ENCODE peak calls at places on chromosomes 12 and 14, in ten cellular contexts. One of them, this sample, is unnamed.

GRCh38 chr14:70281938-70282337 is 77.5 kb downstream of the COX16 start:
- DNase-seq in T-helper 9 cell: no peak
- DNase-seq in NAMALWA: no peak
- DNase-seq in ELR: no peak
- DNase-seq in Calu3: no peak
- DNase-seq in effector memory CD8-positive, alpha-beta T cell: no peak
- DNase-seq in activated CD8-positive, alpha-beta T cell treated with anti-CD3 and anti-CD28 coated beads, Interleukin-2, amount 10 ng/mL, durations not matched to agents 7 days and 5 days: no peak
- DNase-seq in activated naive CD4-positive, alpha-beta T cell: no peak
- DNase-seq in HuH-7: no peak
- DNase-seq in frontal cortex: no peak
- DNase-seq in this sample: no peak

GRCh38 chr12:120689397-120690082 is 2.6 kb downstream of the MLEC start:
- DNase-seq in T-helper 9 cell: no peak
- DNase-seq in NAMALWA: no peak
- DNase-seq in ELR: no peak
- DNase-seq in Calu3: no peak
- DNase-seq in effector memory CD8-positive, alpha-beta T cell: no peak
- DNase-seq in activated CD8-positive, alpha-beta T cell treated with anti-CD3 and anti-CD28 coated beads, Interleukin-2, amount 10 ng/mL, durations not matched to agents 7 days and 5 days: no peak
- DNase-seq in activated naive CD4-positive, alpha-beta T cell: no peak
- DNase-seq in HuH-7: no peak
- DNase-seq in frontal cortex: no peak
- DNase-seq in this sample: no peak

GRCh38 chr14:74956000-74956279 is 543 bp upstream of the PGF start:
- DNase-seq in T-helper 9 cell: no peak
- DNase-seq in NAMALWA: no peak
- DNase-seq in ELR: no peak
- DNase-seq in Calu3: no peak
- DNase-seq in effector memory CD8-positive, alpha-beta T cell: no peak
- DNase-seq in activated CD8-positive, alpha-beta T cell treated with anti-CD3 and anti-CD28 coated beads, Interleukin-2, amount 10 ng/mL, durations not matched to agents 7 days and 5 days: no peak
- DNase-seq in activated naive CD4-positive, alpha-beta T cell: no peak
- DNase-seq in HuH-7: no peak
- DNase-seq in frontal cortex: no peak
- DNase-seq in this sample: no peak

GRCh38 chr12:132605892-132606291 is 4.5 kb downstream of the LRCOL1 start:
- DNase-seq in T-helper 9 cell: no peak
- DNase-seq in NAMALWA: no peak
- DNase-seq in ELR: no peak
- DNase-seq in Calu3: no peak
- DNase-seq in effector memory CD8-positive, alpha-beta T cell: no peak
- DNase-seq in activated CD8-positive, alpha-beta T cell treated with anti-CD3 and anti-CD28 coated beads, Interleukin-2, amount 10 ng/mL, durations not matched to agents 7 days and 5 days: no peak
- DNase-seq in activated naive CD4-positive, alpha-beta T cell: no peak
- DNase-seq in HuH-7: no peak
- DNase-seq in frontal cortex: no peak
- DNase-seq in this sample: peak

GRCh38 chr12:119988440-119988787 is 622 bp upstream of the BICDL1 start:
- DNase-seq in T-helper 9 cell: no peak
- DNase-seq in NAMALWA: no peak
- DNase-seq in ELR: peak
- DNase-seq in Calu3: no peak
- DNase-seq in effector memory CD8-positive, alpha-beta T cell: no peak
- DNase-seq in activated CD8-positive, alpha-beta T cell treated with anti-CD3 and anti-CD28 coated beads, Interleukin-2, amount 10 ng/mL, durations not matched to agents 7 days and 5 days: no peak
- DNase-seq in activated naive CD4-positive, alpha-beta T cell: no peak
- DNase-seq in HuH-7: no peak
- DNase-seq in frontal cortex: peak
- DNase-seq in this sample: no peak

GRCh38 chr12:53427905-53428594 is 4.4 kb downstream of the AMHR2 start:
- DNase-seq in T-helper 9 cell: no peak
- DNase-seq in NAMALWA: no peak
- DNase-seq in ELR: peak
- DNase-seq in Calu3: no peak
- DNase-seq in effector memory CD8-positive, alpha-beta T cell: no peak
- DNase-seq in activated CD8-positive, alpha-beta T cell treated with anti-CD3 and anti-CD28 coated beads, Interleukin-2, amount 10 ng/mL, durations not matched to agents 7 days and 5 days: no peak
- DNase-seq in activated naive CD4-positive, alpha-beta T cell: no peak
- DNase-seq in HuH-7: no peak
- DNase-seq in frontal cortex: no peak
- DNase-seq in this sample: no peak

GRCh38 chr12:107108995-107109508 is 15.7 kb upstream of the CRY1 start:
- DNase-seq in T-helper 9 cell: no peak
- DNase-seq in NAMALWA: no peak
- DNase-seq in ELR: no peak
- DNase-seq in Calu3: no peak
- DNase-seq in effector memory CD8-positive, alpha-beta T cell: no peak
- DNase-seq in activated CD8-positive, alpha-beta T cell treated with anti-CD3 and anti-CD28 coated beads, Interleukin-2, amount 10 ng/mL, durations not matched to agents 7 days and 5 days: no peak
- DNase-seq in activated naive CD4-positive, alpha-beta T cell: no peak
- DNase-seq in HuH-7: no peak
- DNase-seq in frontal cortex: no peak
- DNase-seq in this sample: no peak

GRCh38 chr12:66035289-66035961 is 95.1 kb downstream of the LLPH start:
- DNase-seq in T-helper 9 cell: no peak
- DNase-seq in NAMALWA: peak
- DNase-seq in ELR: peak
- DNase-seq in Calu3: peak
- DNase-seq in effector memory CD8-positive, alpha-beta T cell: no peak
- DNase-seq in activated CD8-positive, alpha-beta T cell treated with anti-CD3 and anti-CD28 coated beads, Interleukin-2, amount 10 ng/mL, durations not matched to agents 7 days and 5 days: no peak
- DNase-seq in activated naive CD4-positive, alpha-beta T cell: no peak
- DNase-seq in HuH-7: no peak
- DNase-seq in frontal cortex: no peak
- DNase-seq in this sample: no peak

GRCh38 chr12:131035268-131035681 is 81.6 kb downstream of the ADGRD1 start:
- DNase-seq in T-helper 9 cell: no peak
- DNase-seq in NAMALWA: no peak
- DNase-seq in ELR: no peak
- DNase-seq in Calu3: no peak
- DNase-seq in effector memory CD8-positive, alpha-beta T cell: no peak
- DNase-seq in activated CD8-positive, alpha-beta T cell treated with anti-CD3 and anti-CD28 coated beads, Interleukin-2, amount 10 ng/mL, durations not matched to agents 7 days and 5 days: no peak
- DNase-seq in activated naive CD4-positive, alpha-beta T cell: no peak
- DNase-seq in HuH-7: no peak
- DNase-seq in frontal cortex: no peak
- DNase-seq in this sample: no peak

GRCh38 chr12:12891646-12892355 is 439 bp downstream of the GPRC5A start:
- DNase-seq in T-helper 9 cell: no peak
- DNase-seq in NAMALWA: no peak
- DNase-seq in ELR: peak
- DNase-seq in Calu3: no peak
- DNase-seq in effector memory CD8-positive, alpha-beta T cell: no peak
- DNase-seq in activated CD8-positive, alpha-beta T cell treated with anti-CD3 and anti-CD28 coated beads, Interleukin-2, amount 10 ng/mL, durations not matched to agents 7 days and 5 days: no peak
- DNase-seq in activated naive CD4-positive, alpha-beta T cell: no peak
- DNase-seq in HuH-7: no peak
- DNase-seq in frontal cortex: no peak
- DNase-seq in this sample: no peak

GRCh38 chr14:72779679-72780078 is 114.2 kb downstream of the DPF3 start:
- DNase-seq in T-helper 9 cell: no peak
- DNase-seq in NAMALWA: no peak
- DNase-seq in ELR: no peak
- DNase-seq in Calu3: no peak
- DNase-seq in effector memory CD8-positive, alpha-beta T cell: no peak
- DNase-seq in activated CD8-positive, alpha-beta T cell treated with anti-CD3 and anti-CD28 coated beads, Interleukin-2, amount 10 ng/mL, durations not matched to agents 7 days and 5 days: no peak
- DNase-seq in activated naive CD4-positive, alpha-beta T cell: no peak
- DNase-seq in HuH-7: no peak
- DNase-seq in frontal cortex: no peak
- DNase-seq in this sample: no peak

GRCh38 chr12:128316078-128316477 is 49.1 kb downstream of the TMEM132C start:
- DNase-seq in T-helper 9 cell: no peak
- DNase-seq in NAMALWA: no peak
- DNase-seq in ELR: no peak
- DNase-seq in Calu3: no peak
- DNase-seq in effector memory CD8-positive, alpha-beta T cell: no peak
- DNase-seq in activated CD8-positive, alpha-beta T cell treated with anti-CD3 and anti-CD28 coated beads, Interleukin-2, amount 10 ng/mL, durations not matched to agents 7 days and 5 days: no peak
- DNase-seq in activated naive CD4-positive, alpha-beta T cell: no peak
- DNase-seq in HuH-7: no peak
- DNase-seq in frontal cortex: no peak
- DNase-seq in this sample: no peak

GRCh38 chr14:75279153-75279738 is 618 bp downstream of the FOS start:
- DNase-seq in T-helper 9 cell: peak
- DNase-seq in NAMALWA: peak
- DNase-seq in ELR: peak
- DNase-seq in Calu3: peak
- DNase-seq in effector memory CD8-positive, alpha-beta T cell: peak
- DNase-seq in activated CD8-positive, alpha-beta T cell treated with anti-CD3 and anti-CD28 coated beads, Interleukin-2, amount 10 ng/mL, durations not matched to agents 7 days and 5 days: peak
- DNase-seq in activated naive CD4-positive, alpha-beta T cell: no peak
- DNase-seq in HuH-7: no peak
- DNase-seq in frontal cortex: no peak
- DNase-seq in this sample: peak

GRCh38 chr14:63542231-63542999 is 762 bp downstream of the PPP2R5E start:
- DNase-seq in T-helper 9 cell: peak
- DNase-seq in NAMALWA: peak
- DNase-seq in ELR: peak
- DNase-seq in Calu3: peak
- DNase-seq in effector memory CD8-positive, alpha-beta T cell: no peak
- DNase-seq in activated CD8-positive, alpha-beta T cell treated with anti-CD3 and anti-CD28 coated beads, Interleukin-2, amount 10 ng/mL, durations not matched to agents 7 days and 5 days: peak
- DNase-seq in activated naive CD4-positive, alpha-beta T cell: no peak
- DNase-seq in HuH-7: no peak
- DNase-seq in frontal cortex: no peak
- DNase-seq in this sample: no peak

GRCh38 chr14:106228541-106229158 is 702.3 kb downstream of the TMEM121 start:
- DNase-seq in T-helper 9 cell: no peak
- DNase-seq in NAMALWA: no peak
- DNase-seq in ELR: no peak
- DNase-seq in Calu3: no peak
- DNase-seq in effector memory CD8-positive, alpha-beta T cell: no peak
- DNase-seq in activated CD8-positive, alpha-beta T cell treated with anti-CD3 and anti-CD28 coated beads, Interleukin-2, amount 10 ng/mL, durations not matched to agents 7 days and 5 days: peak
- DNase-seq in activated naive CD4-positive, alpha-beta T cell: no peak
- DNase-seq in HuH-7: no peak
- DNase-seq in frontal cortex: no peak
- DNase-seq in this sample: no peak

GRCh38 chr14:95085321-95085720 is 72.0 kb downstream of the DICER1 start:
- DNase-seq in T-helper 9 cell: no peak
- DNase-seq in NAMALWA: no peak
- DNase-seq in ELR: no peak
- DNase-seq in Calu3: no peak
- DNase-seq in effector memory CD8-positive, alpha-beta T cell: no peak
- DNase-seq in activated CD8-positive, alpha-beta T cell treated with anti-CD3 and anti-CD28 coated beads, Interleukin-2, amount 10 ng/mL, durations not matched to agents 7 days and 5 days: no peak
- DNase-seq in activated naive CD4-positive, alpha-beta T cell: no peak
- DNase-seq in HuH-7: no peak
- DNase-seq in frontal cortex: no peak
- DNase-seq in this sample: no peak

GRCh38 chr12:71742998-71743397 is 11.7 kb upstream of the RAB21 start:
- DNase-seq in T-helper 9 cell: no peak
- DNase-seq in NAMALWA: no peak
- DNase-seq in ELR: no peak
- DNase-seq in Calu3: no peak
- DNase-seq in effector memory CD8-positive, alpha-beta T cell: no peak
- DNase-seq in activated CD8-positive, alpha-beta T cell treated with anti-CD3 and anti-CD28 coated beads, Interleukin-2, amount 10 ng/mL, durations not matched to agents 7 days and 5 days: no peak
- DNase-seq in activated naive CD4-positive, alpha-beta T cell: no peak
- DNase-seq in HuH-7: no peak
- DNase-seq in frontal cortex: no peak
- DNase-seq in this sample: no peak

GRCh38 chr12:89134213-89134770 is 218.0 kb downstream of the DUSP6 start:
- DNase-seq in T-helper 9 cell: no peak
- DNase-seq in NAMALWA: no peak
- DNase-seq in ELR: no peak
- DNase-seq in Calu3: peak
- DNase-seq in effector memory CD8-positive, alpha-beta T cell: no peak
- DNase-seq in activated CD8-positive, alpha-beta T cell treated with anti-CD3 and anti-CD28 coated beads, Interleukin-2, amount 10 ng/mL, durations not matched to agents 7 days and 5 days: no peak
- DNase-seq in activated naive CD4-positive, alpha-beta T cell: no peak
- DNase-seq in HuH-7: no peak
- DNase-seq in frontal cortex: no peak
- DNase-seq in this sample: no peak

GRCh38 chr12:49347307-49348237 is 884 bp downstream of the DNAJC22 start:
- DNase-seq in T-helper 9 cell: peak
- DNase-seq in NAMALWA: peak
- DNase-seq in ELR: peak
- DNase-seq in Calu3: peak
- DNase-seq in effector memory CD8-positive, alpha-beta T cell: peak
- DNase-seq in activated CD8-positive, alpha-beta T cell treated with anti-CD3 and anti-CD28 coated beads, Interleukin-2, amount 10 ng/mL, durations not matched to agents 7 days and 5 days: peak
- DNase-seq in activated naive CD4-positive, alpha-beta T cell: peak
- DNase-seq in HuH-7: peak
- DNase-seq in frontal cortex: peak
- DNase-seq in this sample: peak

GRCh38 chr14:81169267-81169666 is 51.5 kb downstream of the GTF2A1 start:
- DNase-seq in T-helper 9 cell: no peak
- DNase-seq in NAMALWA: no peak
- DNase-seq in ELR: no peak
- DNase-seq in Calu3: no peak
- DNase-seq in effector memory CD8-positive, alpha-beta T cell: no peak
- DNase-seq in activated CD8-positive, alpha-beta T cell treated with anti-CD3 and anti-CD28 coated beads, Interleukin-2, amount 10 ng/mL, durations not matched to agents 7 days and 5 days: no peak
- DNase-seq in activated naive CD4-positive, alpha-beta T cell: no peak
- DNase-seq in HuH-7: no peak
- DNase-seq in frontal cortex: no peak
- DNase-seq in this sample: no peak

GRCh38 chr12:3698218-3698974 is 54.5 kb downstream of the CRACR2A start:
- DNase-seq in T-helper 9 cell: no peak
- DNase-seq in NAMALWA: no peak
- DNase-seq in ELR: peak
- DNase-seq in Calu3: no peak
- DNase-seq in effector memory CD8-positive, alpha-beta T cell: no peak
- DNase-seq in activated CD8-positive, alpha-beta T cell treated with anti-CD3 and anti-CD28 coated beads, Interleukin-2, amount 10 ng/mL, durations not matched to agents 7 days and 5 days: no peak
- DNase-seq in activated naive CD4-positive, alpha-beta T cell: no peak
- DNase-seq in HuH-7: no peak
- DNase-seq in frontal cortex: peak
- DNase-seq in this sample: no peak

GRCh38 chr12:2118481-2119255 is 65.9 kb downstream of the CACNA1C start:
- DNase-seq in T-helper 9 cell: no peak
- DNase-seq in NAMALWA: no peak
- DNase-seq in ELR: no peak
- DNase-seq in Calu3: no peak
- DNase-seq in effector memory CD8-positive, alpha-beta T cell: no peak
- DNase-seq in activated CD8-positive, alpha-beta T cell treated with anti-CD3 and anti-CD28 coated beads, Interleukin-2, amount 10 ng/mL, durations not matched to agents 7 days and 5 days: no peak
- DNase-seq in activated naive CD4-positive, alpha-beta T cell: no peak
- DNase-seq in HuH-7: no peak
- DNase-seq in frontal cortex: no peak
- DNase-seq in this sample: no peak

GRCh38 chr12:12661086-12661485 is 34.9 kb downstream of the GPR19 start:
- DNase-seq in T-helper 9 cell: no peak
- DNase-seq in NAMALWA: no peak
- DNase-seq in ELR: peak
- DNase-seq in Calu3: no peak
- DNase-seq in effector memory CD8-positive, alpha-beta T cell: no peak
- DNase-seq in activated CD8-positive, alpha-beta T cell treated with anti-CD3 and anti-CD28 coated beads, Interleukin-2, amount 10 ng/mL, durations not matched to agents 7 days and 5 days: no peak
- DNase-seq in activated naive CD4-positive, alpha-beta T cell: no peak
- DNase-seq in HuH-7: no peak
- DNase-seq in frontal cortex: no peak
- DNase-seq in this sample: no peak

GRCh38 chr12:116958402-116959197 is 47.9 kb downstream of the FBXW8 start:
- DNase-seq in T-helper 9 cell: no peak
- DNase-seq in NAMALWA: no peak
- DNase-seq in ELR: no peak
- DNase-seq in Calu3: no peak
- DNase-seq in effector memory CD8-positive, alpha-beta T cell: no peak
- DNase-seq in activated CD8-positive, alpha-beta T cell treated with anti-CD3 and anti-CD28 coated beads, Interleukin-2, amount 10 ng/mL, durations not matched to agents 7 days and 5 days: no peak
- DNase-seq in activated naive CD4-positive, alpha-beta T cell: no peak
- DNase-seq in HuH-7: no peak
- DNase-seq in frontal cortex: no peak
- DNase-seq in this sample: no peak